ENCODE peak calls at places on chromosomes 1 and 21, in five cellular contexts. G is K562, U is HepG2, S is upper lobe of left lung, I is GM12878. Y is an unnamed sample. For H3K27me3, the result is how much of the 10 kb centered on the place peaks cover.

GRCh38 chr1:177732178-177732577 is 237.7 kb downstream of the SEC16B start:
- ATAC-seq in U (no peak), G (no peak), S (no peak), I (no peak), Y (no peak)

GRCh38 chr1:183097438-183098051 is 74.3 kb downstream of the LAMC1 start:
- ATAC-seq in U (peak), I (no peak), G (no peak), S (no peak), Y (no peak)

GRCh38 chr1:12147116-12147753 is 19.6 kb upstream of the TNFRSF1B start:
- ATAC-seq in I (no peak), G (no peak), U (no peak), S (no peak), Y (peak)

GRCh38 chr1:10934150-10934818 is 78.2 kb upstream of the TARDBP start:
- ATAC-seq in I (no peak), U (no peak), G (no peak), S (no peak), Y (no peak)

GRCh38 chr1:57093122-57093521 is 127.3 kb upstream of the C8B start:
- ATAC-seq in I (no peak), U (no peak), S (no peak), G (no peak), Y (no peak)

GRCh38 chr1:61353797-61354406 is 271.5 kb downstream of the NFIA start:
- ATAC-seq in I (no peak), U (no peak), G (no peak), S (no peak), Y (no peak)

GRCh38 chr1:204685236-204686006 is at the start of gene LRRN2:
- ATAC-seq in S (no peak), G (no peak), I (no peak), U (no peak), Y (peak)

GRCh38 chr1:228305721-228306152 is 97.9 kb downstream of the OBSCN start:
- ATAC-seq in S (no peak), I (no peak), U (no peak), G (no peak), Y (no peak)

GRCh38 chr21:38993561-38993960 is 187.8 kb downstream of the ETS2 start:
- ATAC-seq in G (no peak), I (no peak), S (peak), U (no peak), Y (peak)

GRCh38 chr1:111739984-111740765 is 980 bp upstream of the INKA2 start:
- ATAC-seq in S (peak), I (peak), U (peak), G (peak), Y (peak)

GRCh38 chr1:222097646-222098045 is 355.8 kb upstream of the DUSP10 start:
- ATAC-seq in G (no peak), S (no peak), U (no peak), I (no peak), Y (no peak)

GRCh38 chr1:58308206-58308605 is 238.3 kb downstream of the OMA1 start:
- ATAC-seq in S (no peak), G (no peak), U (no peak), I (no peak), Y (no peak)

GRCh38 chr1:116537439-116537838 is 33.4 kb downstream of the CD58 start:
- ATAC-seq in S (no peak), G (peak), I (no peak), U (no peak), Y (no peak)

GRCh38 chr1:160125761-160126160 is 10.2 kb downstream of the ATP1A2 start:
- ATAC-seq in G (no peak), S (no peak), U (no peak), I (no peak), Y (no peak)

GRCh38 chr1:165152109-165152508 is 204.4 kb downstream of the LMX1A start:
- ATAC-seq in U (no peak), G (no peak), S (no peak), I (peak), Y (no peak)

GRCh38 chr1:247833601-247834000 is 8.1 kb downstream of the OR11L1 start:
- ATAC-seq in I (no peak), S (no peak), G (peak), U (peak), Y (no peak)

GRCh38 chr1:160115545-160116276 is at the start of gene ATP1A2:
- ATAC-seq in G (no peak), I (no peak), U (no peak), S (no peak), Y (peak)

GRCh38 chr1:40699787-40700186 is 8.3 kb downstream of the NFYC start:
- ATAC-seq in G (no peak), S (no peak), U (no peak), I (peak), Y (no peak)

GRCh38 chr1:47031059-47031458 is 7.6 kb downstream of the CYP4X1 start:
- ATAC-seq in G (no peak), S (peak), U (no peak), I (no peak), Y (no peak)

GRCh38 chr1:207806531-207807394 is 54.9 kb downstream of the CD46 start:
- ATAC-seq in U (no peak), G (no peak), S (no peak), I (peak), Y (no peak)

GRCh38 chr1:226542623-226543103 is 5.9 kb upstream of the STUM start:
- ATAC-seq in S (no peak), U (peak), G (no peak), I (no peak), Y (no peak)

GRCh38 chr1:155022927-155023236 is 10.7 kb downstream of the DCST2 start:
- ATAC-seq in I (no peak), S (no peak), G (no peak), U (peak), Y (no peak)

GRCh38 chr1:17890815-17891191 is 135.7 kb downstream of the ACTL8 start:
- ATAC-seq in S (no peak), I (no peak), U (no peak), G (no peak), Y (no peak)

GRCh38 chr1:27650527-27651175 is 15.7 kb upstream of the FGR start:
- ATAC-seq in I (peak), S (peak), G (peak), U (peak), Y (peak)

GRCh38 chr1:185956881-185957280 is 222.7 kb downstream of the HMCN1 start:
- ATAC-seq in I (no peak), U (no peak), G (no peak), S (no peak), Y (no peak)

DNA sequence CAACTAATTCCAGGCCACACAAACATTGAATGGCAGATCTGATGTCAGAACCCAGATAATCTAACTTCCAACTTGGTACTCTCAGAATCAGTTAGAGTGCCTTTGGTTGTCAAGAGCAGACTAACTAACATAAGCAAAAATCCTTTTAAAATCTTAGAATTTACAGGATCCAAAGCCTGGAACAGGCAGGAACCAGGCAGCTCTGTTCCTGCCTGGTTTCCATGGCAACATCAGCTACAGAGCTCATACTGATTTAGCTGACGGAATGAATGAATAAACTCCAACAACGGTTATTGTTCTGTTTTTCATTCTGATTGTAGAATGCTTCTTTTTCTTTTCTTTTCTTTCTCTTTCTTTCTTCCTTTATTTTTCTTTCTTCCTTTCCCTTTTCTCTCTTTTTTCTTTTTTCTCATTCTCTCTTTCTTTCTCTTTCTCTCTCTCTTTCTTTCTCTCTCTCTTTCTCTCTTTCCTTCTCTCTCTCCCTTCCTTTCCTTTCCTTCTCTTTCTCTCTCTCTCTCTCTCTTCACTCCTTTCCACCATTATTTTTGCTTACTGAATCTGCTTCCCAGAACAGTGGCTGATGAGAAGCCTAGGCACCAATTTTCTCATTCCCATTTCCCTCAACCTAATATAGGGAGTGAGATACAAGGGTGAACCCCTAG is 121.6 kb downstream of the RGS7 start:
- ATAC-seq in S (no peak), I (no peak), U (no peak), G (no peak), Y (no peak)
- H3K27me3 ChIP-seq in S (under half), I (under half), U (under half), G (under half), Y (under half)

DNA sequence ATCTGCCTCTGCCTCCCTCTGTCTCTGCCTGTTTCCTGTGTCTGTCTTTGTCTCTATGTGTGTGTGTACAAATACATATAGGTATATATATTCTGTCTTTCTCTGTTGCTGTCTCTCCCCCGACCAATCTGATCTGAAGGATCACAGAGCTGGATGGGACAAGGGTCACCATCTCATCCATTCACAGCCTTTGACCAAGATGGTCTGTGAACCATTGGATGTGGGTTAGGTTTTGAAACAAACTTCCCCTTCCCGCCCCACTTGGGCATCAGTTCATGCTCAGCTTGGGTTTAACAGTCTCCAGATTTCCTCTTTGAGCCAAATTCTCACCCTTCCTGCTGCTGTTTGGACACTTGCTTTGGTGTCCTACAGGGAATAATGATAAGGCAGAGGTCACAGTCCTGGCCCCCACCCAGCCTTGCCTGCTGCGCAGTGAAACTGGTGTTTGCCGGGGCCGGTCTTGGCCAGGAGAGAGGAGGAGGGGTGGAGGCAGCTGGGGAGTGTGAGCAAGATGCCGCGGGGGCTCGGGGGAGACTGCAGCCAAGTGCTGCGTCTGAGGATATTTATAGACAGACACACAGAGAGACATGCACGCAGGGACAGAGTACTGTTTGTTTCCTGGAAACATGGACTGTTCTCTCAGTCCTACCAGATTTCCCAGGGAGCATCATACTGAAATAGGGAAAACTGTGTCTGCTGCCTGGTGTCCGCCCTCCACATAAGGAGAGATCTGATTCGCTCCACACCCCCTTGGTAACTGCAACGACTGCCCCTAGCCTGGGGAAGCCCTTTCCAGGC is 27.0 kb upstream of the BTG2 start:
- ATAC-seq in I (no peak), S (peak), G (peak), U (no peak), Y (peak)
- H3K4me3 ChIP-seq in I (peak), S (no peak), G (no peak), U (no peak), Y (peak)

GRCh38 chr1:5705751-5706150 is 286.5 kb downstream of the NPHP4 start:
- ATAC-seq in I (no peak), U (no peak), G (no peak), S (no peak), Y (no peak)
- TF ChIP-seq EP300 in I (no peak), U (no peak), G (no peak), S (no peak), Y (no peak)

GRCh38 chr1:169882039-169882511 is 11.6 kb downstream of the SCYL3 start:
- ATAC-seq in U (no peak), G (no peak), S (no peak), I (no peak), Y (no peak)
- H3K27me3 ChIP-seq in U (under half), G (under half), S (under half), I (under half), Y (under half)

DNA sequence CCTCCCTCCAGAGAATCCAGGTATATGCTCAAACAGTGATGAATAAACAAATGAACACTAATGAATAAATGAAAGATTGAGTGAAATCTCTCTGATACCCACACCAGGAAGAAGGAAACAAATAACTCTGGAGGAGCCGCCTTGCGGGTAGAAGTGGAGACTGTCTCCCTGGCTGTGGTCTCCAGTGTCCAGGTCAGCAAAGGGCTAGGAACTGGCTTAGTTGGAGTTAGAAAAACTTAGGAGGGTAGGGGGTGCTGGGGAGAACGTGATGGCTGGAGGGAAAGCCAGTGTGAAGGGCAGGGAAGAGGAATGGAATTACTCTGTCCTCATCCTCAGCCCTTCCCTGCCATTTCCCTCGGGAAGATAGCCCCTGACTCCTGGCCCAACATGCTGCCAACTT is 537 bp downstream of the RHBDL2 start:
- ATAC-seq in G (peak), S (peak), I (no peak), U (peak), Y (no peak)
- H3K4me3 ChIP-seq in G (no peak), S (peak), I (no peak), U (peak), Y (peak)

GRCh38 chr1:2381741-2382620 is 9.4 kb downstream of the MORN1 start:
- ATAC-seq in G (peak), I (peak), U (peak), S (peak), Y (peak)
- TF ChIP-seq EP300 in G (no peak), I (no peak), U (no peak), S (no peak), Y (no peak)

DNA sequence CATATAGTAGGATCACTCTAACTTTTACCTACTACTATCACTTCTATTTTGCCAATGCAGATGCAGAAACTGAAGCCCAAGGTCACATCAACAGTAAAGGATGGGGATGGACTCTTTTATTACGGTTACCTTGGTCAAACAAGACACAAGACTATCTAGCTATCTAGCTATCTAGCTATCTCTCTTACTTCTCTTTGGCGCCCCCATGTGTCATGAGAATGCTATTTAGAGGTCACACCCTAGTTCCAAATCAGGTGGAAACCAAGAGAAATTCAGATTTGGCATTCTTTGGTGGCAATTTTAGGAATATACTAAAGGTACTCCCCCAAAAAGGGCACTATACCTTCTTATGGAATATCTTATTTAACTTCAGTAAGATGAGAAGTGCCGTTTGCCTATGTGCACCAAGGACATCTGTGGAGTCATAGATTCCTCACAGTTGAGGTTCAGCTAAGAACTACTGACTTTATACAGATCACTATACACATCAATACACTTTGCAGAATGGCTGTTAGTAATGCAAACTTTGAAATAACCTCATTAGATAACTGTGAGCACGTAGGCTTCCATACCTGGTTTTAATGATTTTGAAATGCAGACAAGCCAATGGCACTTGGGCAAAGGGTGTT is 6.7 kb downstream of the ZNF648 start:
- ATAC-seq in G (peak), I (peak), S (no peak), U (peak), Y (no peak)
- H3K27me3 ChIP-seq in G (under half), I (under half), S (under half), U (under half), Y (under half)

GRCh38 chr21:31342328-31342727 is 1.7 kb downstream of the TIAM1 start:
- ATAC-seq in U (no peak), I (peak), G (no peak), S (no peak), Y (no peak)
- H3K4me3 ChIP-seq in U (no peak), I (no peak), G (no peak), S (peak), Y (no peak)

GRCh38 chr21:28754127-28754611 is 238.5 kb downstream of the LTN1 start:
- ATAC-seq in I (no peak), G (no peak), U (no peak), S (peak), Y (peak)
- TF ChIP-seq EP300 in I (no peak), G (no peak), U (no peak), S (peak), Y (peak)

DNA sequence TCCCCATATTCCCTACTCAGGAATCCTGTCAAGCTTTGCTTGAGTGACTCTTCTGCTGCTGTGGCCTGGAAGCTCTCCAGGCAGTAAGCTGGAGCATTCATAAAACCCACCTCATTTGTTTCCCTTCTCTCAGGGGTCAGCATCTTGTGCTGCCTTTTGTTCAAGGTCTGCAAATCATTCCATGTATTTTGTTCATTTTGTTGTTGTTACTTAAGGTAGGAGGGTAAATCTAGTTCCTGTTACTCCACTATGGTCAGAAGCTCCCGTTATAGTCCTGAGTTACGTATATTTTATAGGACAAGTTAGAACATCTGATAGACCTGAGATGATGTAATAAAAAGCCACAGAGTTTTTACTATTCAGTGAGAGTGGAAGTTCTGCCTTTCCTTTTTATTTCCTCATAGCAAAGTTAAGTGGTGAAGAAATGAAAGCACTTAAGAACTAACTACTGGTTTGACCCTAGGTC is 9.9 kb downstream of the SYNJ1 start:
- ATAC-seq in U (no peak), S (no peak), G (no peak), I (no peak), Y (no peak)
- H3K27me3 ChIP-seq in U (under half), S (under half), G (under half), I (under half), Y (under half)

Y was measured in gastroesophageal sphincter.